ENCODE peak calls at places on chromosomes 4 and X, in four cellular contexts. H is H7, E is epithelial cell of esophagus, V is mesendoderm. Q is an unnamed sample.
A peak's percentile ranks its signal among the peaks of the same experiment; 100 is the strongest.

GRCh38 chrX:113075521-113075920 is 234.9 kb upstream of the AMOT start:
- DNase-seq in V (no peak), E (no peak), H (no peak), Q (no peak)

GRCh38 chrX:25442501-25442900 is 426.7 kb upstream of the ARX start:
- DNase-seq in V (peak; percentile 4), H (no peak), E (peak; percentile 4), Q (peak; percentile 40)

GRCh38 chrX:17553451-17553850 is 178.5 kb downstream of the NHS start:
- DNase-seq in V (peak; percentile 36), E (peak; percentile 83), H (peak; percentile 53), Q (peak; percentile 70)

GRCh38 chrX:10089378-10089795 is 67.4 kb upstream of the CLCN4 start:
- DNase-seq in V (no peak), H (no peak), E (no peak), Q (no peak)

GRCh38 chr4:139655116-139655515 is 10.5 kb upstream of the MGST2 start:
- DNase-seq in E (peak; percentile 80), H (no peak), V (peak; percentile 59), Q (no peak)

GRCh38 chrX:56783996-56784620 is 55.1 kb downstream of the NBDY start:
- DNase-seq in H (no peak), E (no peak), V (no peak), Q (no peak)

GRCh38 chrX:45322382-45322781 is 121.7 kb upstream of the DIPK2B start:
- DNase-seq in E (peak; percentile 71), V (peak; percentile 74), H (peak; percentile 1), Q (peak; percentile 59)

GRCh38 chr4:30716671-30717207 is 3.4 kb upstream of the PCDH7 start:
- DNase-seq in V (peak; percentile 98), E (peak; percentile 33), H (no peak), Q (no peak)

GRCh38 chr4:107740381-107740780 is 20.3 kb upstream of the PAPSS1 start:
- DNase-seq in E (peak; percentile 15), H (no peak), V (peak; percentile 63), Q (peak; percentile 60)

GRCh38 chrX:46965125-46965758 is 53.0 kb downstream of the JADE3 start:
- DNase-seq in H (no peak), V (no peak), E (peak; percentile 52), Q (no peak)

GRCh38 chr4:152640058-152640921 is 39.5 kb downstream of the TMEM154 start:
- DNase-seq in V (no peak), H (no peak), E (peak; percentile 24), Q (no peak)

GRCh38 chr4:187317799-187318198 is 594.1 kb upstream of the FAT1 start:
- DNase-seq in H (no peak), V (no peak), E (no peak), Q (no peak)

GRCh38 chr4:124737619-124738018 is 25.1 kb upstream of the ANKRD50 start:
- DNase-seq in V (no peak), H (no peak), E (peak; percentile 48), Q (no peak)

GRCh38 chrX:8191022-8191421 is 20.0 kb upstream of the VCX2 start:
- DNase-seq in E (peak; percentile 93), V (peak; percentile 5), H (no peak), Q (no peak)

GRCh38 chrX:39854772-39855747 is 242.7 kb downstream of the BCOR start:
- DNase-seq in E (no peak), H (no peak), V (no peak), Q (no peak)

GRCh38 chr4:15868065-15868464 is 70.5 kb downstream of the FGFBP1 start:
- DNase-seq in V (peak; percentile 45), H (no peak), E (peak; percentile 34), Q (no peak)

GRCh38 chr4:7857238-7857701 is 82.4 kb downstream of the AFAP1 start:
- DNase-seq in H (no peak), E (peak; percentile 71), V (no peak), Q (no peak)

GRCh38 chr4:10003666-10004065 is 17.6 kb downstream of the SLC2A9 start:
- DNase-seq in E (peak; percentile 85), H (no peak), V (no peak), Q (no peak)

GRCh38 chrX:154082396-154083133 is 15.0 kb downstream of the MECP2 start:
- DNase-seq in V (no peak), E (peak; percentile 60), H (no peak), Q (no peak)

GRCh38 chr4:11904117-11904535 is 475.4 kb upstream of the HS3ST1 start:
- DNase-seq in H (no peak), V (no peak), E (no peak), Q (no peak)

GRCh38 chrX:120251471-120252011 is 929 bp downstream of the ZBTB33 start:
- DNase-seq in H (peak; percentile 31), E (peak; percentile 15), V (no peak), Q (peak; percentile 51)

GRCh38 chr4:156021298-156021697 is 67.6 kb upstream of the CTSO start:
- DNase-seq in V (peak; percentile 40), E (peak; percentile 15), H (no peak), Q (no peak)

GRCh38 chr4:56976283-56976877 is 1.0 kb downstream of the NOA1 start:
- DNase-seq in E (peak; percentile 13), H (no peak), V (no peak), Q (no peak)

GRCh38 chrX:110146521-110146920 is 143.6 kb downstream of the TMEM164 start:
- DNase-seq in H (peak; percentile 66), E (peak; percentile 45), V (peak; percentile 53), Q (peak; percentile 68)

GRCh38 chr4:32624943-32625603 is 1904.9 kb downstream of the PCDH7 start:
- DNase-seq in E (peak; percentile 27), H (no peak), V (peak; percentile 48), Q (no peak)

Q was measured in endodermal cell.